ENCODE peak calls at places on chromosomes 12 and 14, in nine cellular contexts. O is stimulated activated CD4-positive, alpha-beta T cell treated with anti-CD3 and anti-CD28 coated beads, TNF-alpha, amount 100 ng/mL, for 24 hours; D is naive B cell; M is HFFc6; T is D341Med; U is CMK; I is NCI-H510A treated with DMSO at 0.1 percent for 48 hours; P is AG10803; G is A549. B is an unnamed sample.

GRCh38 chr14:94376976-94377865 is 11.2 kb downstream of the SERPINA1 start:
- DNase-seq in D (no peak), U (no peak), I (no peak), M (no peak), O (no peak), P (no peak), G (no peak), T (no peak), B (no peak)

GRCh38 chr14:71049435-71050147 is 142.3 kb downstream of the PCNX1 start:
- DNase-seq in I (no peak), D (no peak), U (no peak), T (no peak), O (no peak), M (peak; percentile 54), G (no peak), P (peak; percentile 24), B (peak; percentile 32)

GRCh38 chr14:104882991-104883660 is 18.1 kb downstream of the CEP170B start:
- DNase-seq in O (no peak), M (no peak), G (no peak), U (no peak), I (no peak), D (no peak), P (no peak), T (no peak), B (no peak)

GRCh38 chr14:89813485-89814080 is 140.9 kb downstream of the EFCAB11 start:
- DNase-seq in T (no peak), U (no peak), P (peak; percentile 92), G (no peak), O (no peak), D (no peak), M (peak; percentile 88), I (no peak), B (peak; percentile 87)

GRCh38 chr12:53071591-53072551 is 7.3 kb downstream of the SPRYD3 start:
- DNase-seq in U (no peak), M (no peak), D (no peak), G (no peak), O (no peak), T (no peak), P (peak; percentile 58), I (no peak), B (no peak)

GRCh38 chr14:96722751-96723150 is 74.4 kb upstream of the VRK1 start:
- DNase-seq in D (no peak), P (no peak), M (no peak), I (no peak), U (no peak), T (no peak), O (no peak), G (no peak), B (no peak)

GRCh38 chr14:74892745-74893144 is 11.0 kb downstream of the DLST start:
- DNase-seq in P (no peak), U (no peak), M (no peak), G (no peak), D (no peak), I (no peak), O (no peak), T (no peak), B (no peak)

GRCh38 chr14:56199095-56199975 is 81.1 kb downstream of the PELI2 start:
- DNase-seq in O (no peak), M (peak; percentile 98), U (peak; percentile 30), P (peak; percentile 97), T (no peak), G (peak; percentile 63), I (peak; percentile 40), D (no peak), B (peak; percentile 86)

GRCh38 chr12:105406497-105406896 is 76.0 kb downstream of the C12orf75 start:
- DNase-seq in M (no peak), U (no peak), O (no peak), D (no peak), T (no peak), G (no peak), I (peak; percentile 55), P (no peak), B (no peak)

GRCh38 chr14:101819251-101819990 is 57.9 kb downstream of the PPP2R5C start:
- DNase-seq in D (no peak), U (no peak), O (peak; percentile 44), P (no peak), M (no peak), G (no peak), I (no peak), T (no peak), B (no peak)